ENCODE peak calls at places on chromosomes 7 and 10, in eight cellular contexts. One of them, this sample, is unnamed. For H3K9me3, the result is how much of the 10 kb centered on the place peaks cover.

GRCh38 chr7:42238709-42239395 is 1.8 kb upstream of the GLI3 start:
- DNase-seq in body of pancreas: peak
- DNase-seq in left ventricle myocardium inferior: no peak
- DNase-seq in endodermal cell: peak
- DNase-seq in CD8-positive, alpha-beta T cell: no peak
- DNase-seq in heart right ventricle: no peak
- DNase-seq in psoas muscle: no peak
- DNase-seq in sigmoid colon: peak
- DNase-seq in this sample: no peak

GRCh38 chr7:102146122-102146521 is 140.5 kb upstream of the SH2B2 start:
- DNase-seq in body of pancreas: no peak
- DNase-seq in left ventricle myocardium inferior: peak
- DNase-seq in endodermal cell: no peak
- DNase-seq in CD8-positive, alpha-beta T cell: no peak
- DNase-seq in heart right ventricle: peak
- DNase-seq in psoas muscle: peak
- DNase-seq in sigmoid colon: no peak
- DNase-seq in this sample: no peak

GRCh38 chr7:158022601-158023000 is 565.0 kb downstream of the PTPRN2 start:
- DNase-seq in body of pancreas: no peak
- DNase-seq in left ventricle myocardium inferior: no peak
- DNase-seq in endodermal cell: peak
- DNase-seq in CD8-positive, alpha-beta T cell: no peak
- DNase-seq in heart right ventricle: no peak
- DNase-seq in psoas muscle: no peak
- DNase-seq in sigmoid colon: peak
- DNase-seq in this sample: no peak

GRCh38 chr7:49295136-49295535 is 370.8 kb downstream of the CDC14C start:
- DNase-seq in body of pancreas: no peak
- DNase-seq in left ventricle myocardium inferior: no peak
- DNase-seq in endodermal cell: no peak
- DNase-seq in CD8-positive, alpha-beta T cell: no peak
- DNase-seq in heart right ventricle: no peak
- DNase-seq in psoas muscle: no peak
- DNase-seq in sigmoid colon: no peak
- DNase-seq in this sample: no peak

GRCh38 chr7:82404647-82405046 is 38.9 kb downstream of the CACNA2D1 start:
- DNase-seq in body of pancreas: no peak
- DNase-seq in left ventricle myocardium inferior: no peak
- DNase-seq in endodermal cell: no peak
- DNase-seq in CD8-positive, alpha-beta T cell: no peak
- DNase-seq in heart right ventricle: no peak
- DNase-seq in psoas muscle: no peak
- DNase-seq in sigmoid colon: no peak
- DNase-seq in this sample: no peak

GRCh38 chr7:127287133-127287532 is 34.4 kb upstream of the GRM8 start:
- DNase-seq in body of pancreas: no peak
- DNase-seq in left ventricle myocardium inferior: no peak
- DNase-seq in endodermal cell: peak
- DNase-seq in CD8-positive, alpha-beta T cell: no peak
- DNase-seq in heart right ventricle: no peak
- DNase-seq in psoas muscle: no peak
- DNase-seq in sigmoid colon: no peak
- DNase-seq in this sample: no peak

GRCh38 chr7:13181221-13181620 is 493.8 kb downstream of the ARL4A start:
- DNase-seq in body of pancreas: no peak
- DNase-seq in left ventricle myocardium inferior: no peak
- DNase-seq in endodermal cell: no peak
- DNase-seq in CD8-positive, alpha-beta T cell: no peak
- DNase-seq in heart right ventricle: no peak
- DNase-seq in psoas muscle: no peak
- DNase-seq in sigmoid colon: no peak
- DNase-seq in this sample: no peak

GRCh38 chr7:39238209-39238869 is 260.6 kb downstream of the POU6F2 start:
- DNase-seq in body of pancreas: no peak
- DNase-seq in left ventricle myocardium inferior: no peak
- DNase-seq in endodermal cell: no peak
- DNase-seq in CD8-positive, alpha-beta T cell: no peak
- DNase-seq in heart right ventricle: no peak
- DNase-seq in psoas muscle: no peak
- DNase-seq in sigmoid colon: no peak
- DNase-seq in this sample: no peak

GRCh38 chr7:13262929-13263530 is 575.6 kb downstream of the ARL4A start:
- DNase-seq in body of pancreas: no peak
- DNase-seq in left ventricle myocardium inferior: no peak
- DNase-seq in endodermal cell: no peak
- DNase-seq in CD8-positive, alpha-beta T cell: no peak
- DNase-seq in heart right ventricle: no peak
- DNase-seq in psoas muscle: no peak
- DNase-seq in sigmoid colon: no peak
- DNase-seq in this sample: no peak

GRCh38 chr7:116528008-116528789 is 3.4 kb downstream of the CAV1 start:
- DNase-seq in body of pancreas: peak
- DNase-seq in left ventricle myocardium inferior: peak
- DNase-seq in endodermal cell: no peak
- DNase-seq in CD8-positive, alpha-beta T cell: no peak
- DNase-seq in heart right ventricle: peak
- DNase-seq in psoas muscle: peak
- DNase-seq in sigmoid colon: peak
- DNase-seq in this sample: peak

GRCh38 chr10:8296090-8296741 is 241.7 kb downstream of the GATA3 start:
- DNase-seq in body of pancreas: no peak
- DNase-seq in left ventricle myocardium inferior: no peak
- DNase-seq in endodermal cell: peak
- DNase-seq in CD8-positive, alpha-beta T cell: no peak
- DNase-seq in heart right ventricle: no peak
- DNase-seq in psoas muscle: no peak
- DNase-seq in sigmoid colon: no peak
- DNase-seq in this sample: no peak

GRCh38 chr7:14714161-14714728 is 188.3 kb downstream of the DGKB start:
- DNase-seq in body of pancreas: no peak
- DNase-seq in left ventricle myocardium inferior: no peak
- DNase-seq in endodermal cell: no peak
- DNase-seq in CD8-positive, alpha-beta T cell: no peak
- DNase-seq in heart right ventricle: no peak
- DNase-seq in psoas muscle: no peak
- DNase-seq in sigmoid colon: no peak
- DNase-seq in this sample: no peak

GRCh38 chr7:14720792-14721191 is 181.8 kb downstream of the DGKB start:
- DNase-seq in body of pancreas: no peak
- DNase-seq in left ventricle myocardium inferior: no peak
- DNase-seq in endodermal cell: no peak
- DNase-seq in CD8-positive, alpha-beta T cell: no peak
- DNase-seq in heart right ventricle: no peak
- DNase-seq in psoas muscle: no peak
- DNase-seq in sigmoid colon: no peak
- DNase-seq in this sample: no peak

GRCh38 chr7:14717169-14717568 is 185.4 kb downstream of the DGKB start:
- DNase-seq in body of pancreas: no peak
- DNase-seq in left ventricle myocardium inferior: no peak
- DNase-seq in endodermal cell: no peak
- DNase-seq in CD8-positive, alpha-beta T cell: no peak
- DNase-seq in heart right ventricle: no peak
- DNase-seq in psoas muscle: no peak
- DNase-seq in sigmoid colon: no peak
- DNase-seq in this sample: no peak

GRCh38 chr7:14717711-14718304 is 184.7 kb downstream of the DGKB start:
- DNase-seq in body of pancreas: no peak
- DNase-seq in left ventricle myocardium inferior: no peak
- DNase-seq in endodermal cell: no peak
- DNase-seq in CD8-positive, alpha-beta T cell: no peak
- DNase-seq in heart right ventricle: no peak
- DNase-seq in psoas muscle: no peak
- DNase-seq in sigmoid colon: no peak
- DNase-seq in this sample: no peak
- TF ChIP-seq CTCF in body of pancreas: peak
- TF ChIP-seq CTCF in left ventricle myocardium inferior: peak
- TF ChIP-seq CTCF in endodermal cell: peak
- TF ChIP-seq CTCF in CD8-positive, alpha-beta T cell: no peak
- TF ChIP-seq CTCF in heart right ventricle: peak
- TF ChIP-seq CTCF in psoas muscle: peak
- TF ChIP-seq CTCF in sigmoid colon: peak
- TF ChIP-seq CTCF in this sample: no peak

DNA sequence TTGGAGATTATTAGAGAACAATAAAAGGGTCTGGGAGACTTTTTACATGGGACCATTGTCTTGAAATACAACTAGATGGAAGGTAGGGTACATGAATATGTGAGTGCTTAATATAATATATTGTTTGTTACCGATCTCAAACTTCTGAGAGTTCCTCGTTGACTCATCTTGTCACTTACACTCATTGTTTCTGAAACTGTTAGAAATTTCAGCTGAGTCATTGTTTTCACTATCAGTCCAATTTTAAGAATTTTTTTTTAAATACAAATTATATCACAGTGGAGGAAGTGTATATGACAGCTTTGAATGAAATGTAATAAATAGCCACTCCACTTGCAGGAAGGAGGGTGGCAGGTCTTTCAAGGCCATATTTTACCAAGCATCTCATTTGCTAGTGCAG is 1404.3 kb upstream of the CELF2 start:
- DNase-seq in body of pancreas: no peak
- DNase-seq in left ventricle myocardium inferior: no peak
- DNase-seq in endodermal cell: no peak
- DNase-seq in CD8-positive, alpha-beta T cell: no peak
- DNase-seq in heart right ventricle: no peak
- DNase-seq in psoas muscle: no peak
- DNase-seq in sigmoid colon: no peak
- DNase-seq in this sample: no peak
- H3K9me3 ChIP-seq in body of pancreas: under half
- H3K9me3 ChIP-seq in left ventricle myocardium inferior: under half
- H3K9me3 ChIP-seq in endodermal cell: under half
- H3K9me3 ChIP-seq in CD8-positive, alpha-beta T cell: under half
- H3K9me3 ChIP-seq in heart right ventricle: under half
- H3K9me3 ChIP-seq in psoas muscle: under half
- H3K9me3 ChIP-seq in sigmoid colon: under half
- H3K9me3 ChIP-seq in this sample: under half

DNA sequence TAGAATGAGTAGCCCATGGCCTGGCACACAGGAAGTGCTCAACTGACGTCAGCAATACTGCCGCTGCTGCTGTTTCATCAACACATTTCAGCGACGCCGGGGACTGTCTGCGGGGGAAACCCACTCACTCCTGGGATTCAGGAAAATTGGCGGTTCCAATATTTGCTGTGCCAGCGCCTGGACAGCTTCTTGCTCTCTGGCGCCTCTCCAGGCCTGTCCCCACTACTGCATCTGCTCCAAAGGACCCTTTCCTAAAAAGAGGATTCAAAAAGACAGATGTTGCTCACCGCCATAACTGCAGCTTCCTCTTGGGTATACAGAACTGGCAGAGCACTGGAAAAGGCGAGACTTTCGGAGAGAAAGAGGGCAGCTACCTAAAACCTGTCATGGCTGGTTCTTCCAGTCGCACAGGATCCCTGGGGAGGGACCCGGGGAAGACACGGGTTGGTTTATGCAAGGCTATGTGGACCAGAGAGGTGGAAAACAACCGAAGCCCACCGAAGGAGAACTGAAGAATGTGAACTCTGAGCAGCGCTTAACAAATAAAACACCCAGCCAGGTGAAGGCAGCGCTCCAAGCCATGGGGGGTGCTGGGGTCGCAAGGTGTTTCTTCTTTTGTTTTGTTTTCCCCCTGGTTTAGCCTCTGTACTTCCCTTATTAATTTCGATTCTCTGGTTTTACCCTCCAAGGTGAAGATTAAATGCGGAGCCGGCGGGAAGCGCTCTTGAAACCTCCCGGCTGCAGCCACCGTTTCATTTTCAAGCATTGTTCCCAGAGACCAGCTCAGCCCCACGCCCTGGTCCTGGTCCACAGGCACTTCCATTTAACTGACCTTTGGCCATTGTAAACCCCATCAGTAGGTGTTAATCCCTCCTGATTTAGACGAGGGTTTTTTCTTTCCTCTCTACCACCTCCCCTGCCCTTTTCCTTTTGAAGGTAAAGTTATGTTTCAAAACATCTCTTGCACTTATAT is 39.5 kb upstream of the ENO4 start:
- DNase-seq in body of pancreas: peak
- DNase-seq in left ventricle myocardium inferior: peak
- DNase-seq in endodermal cell: peak
- DNase-seq in CD8-positive, alpha-beta T cell: no peak
- DNase-seq in heart right ventricle: peak
- DNase-seq in psoas muscle: no peak
- DNase-seq in sigmoid colon: peak
- DNase-seq in this sample: peak
- TF ChIP-seq CTCF in body of pancreas: peak
- TF ChIP-seq CTCF in left ventricle myocardium inferior: peak
- TF ChIP-seq CTCF in endodermal cell: peak
- TF ChIP-seq CTCF in CD8-positive, alpha-beta T cell: no peak
- TF ChIP-seq CTCF in heart right ventricle: peak
- TF ChIP-seq CTCF in psoas muscle: no peak
- TF ChIP-seq CTCF in sigmoid colon: no peak
- TF ChIP-seq CTCF in this sample: peak

GRCh38 chr10:133008736-133009135 is 66.4 kb upstream of the CFAP46 start:
- DNase-seq in body of pancreas: no peak
- DNase-seq in left ventricle myocardium inferior: no peak
- DNase-seq in endodermal cell: no peak
- DNase-seq in CD8-positive, alpha-beta T cell: no peak
- DNase-seq in heart right ventricle: no peak
- DNase-seq in psoas muscle: no peak
- DNase-seq in sigmoid colon: no peak
- DNase-seq in this sample: peak
- H3K9me3 ChIP-seq in body of pancreas: under half
- H3K9me3 ChIP-seq in left ventricle myocardium inferior: under half
- H3K9me3 ChIP-seq in endodermal cell: under half
- H3K9me3 ChIP-seq in CD8-positive, alpha-beta T cell: under half
- H3K9me3 ChIP-seq in heart right ventricle: under half
- H3K9me3 ChIP-seq in psoas muscle: under half
- H3K9me3 ChIP-seq in sigmoid colon: under half
- H3K9me3 ChIP-seq in this sample: under half

DNA sequence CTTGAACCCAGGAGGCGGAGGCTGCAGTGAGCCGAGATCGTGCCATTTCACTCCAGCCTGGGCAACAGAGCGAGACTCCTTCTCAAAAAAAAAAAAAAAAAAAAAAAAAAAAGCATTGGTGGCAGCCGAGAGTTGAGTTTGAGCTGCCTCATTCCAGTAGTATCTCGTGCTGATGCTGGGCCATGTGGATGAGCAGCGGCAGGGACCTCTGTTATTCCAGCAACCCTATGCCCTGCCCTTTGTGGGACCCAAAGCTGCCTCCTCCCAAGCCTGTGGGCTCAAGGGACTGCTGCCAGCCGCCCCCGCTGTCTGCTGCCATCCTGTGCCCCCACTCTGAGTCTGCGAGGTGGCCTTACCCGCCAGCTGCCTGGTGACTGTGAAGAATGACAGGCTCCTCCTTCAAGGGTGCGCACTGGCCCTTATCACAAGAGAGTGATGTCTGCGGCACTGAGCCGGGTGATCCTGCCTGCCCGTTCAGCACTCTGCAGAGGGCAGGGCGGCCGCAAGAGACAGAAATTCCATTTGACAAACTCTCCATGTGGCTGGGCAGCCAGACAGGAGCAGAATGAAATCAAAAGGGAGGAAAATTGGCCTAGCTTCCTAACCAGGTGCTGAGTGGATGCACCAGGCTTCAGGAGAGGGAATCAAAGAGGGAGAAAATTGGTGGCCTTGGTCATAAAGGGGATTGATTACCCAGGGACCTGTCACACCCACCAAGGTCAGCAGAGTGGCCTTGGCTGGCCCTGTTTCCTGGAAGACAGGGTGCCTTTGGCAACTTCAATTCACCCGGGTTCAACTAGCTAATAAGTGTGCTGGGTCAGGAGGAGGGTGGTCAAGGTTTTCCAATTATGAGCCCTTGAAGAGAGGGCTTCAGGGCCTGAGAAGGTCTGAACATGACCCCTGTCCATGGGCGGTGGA is 65.3 kb upstream of the ZMIZ1 start:
- DNase-seq in body of pancreas: peak
- DNase-seq in left ventricle myocardium inferior: no peak
- DNase-seq in endodermal cell: no peak
- DNase-seq in CD8-positive, alpha-beta T cell: no peak
- DNase-seq in heart right ventricle: peak
- DNase-seq in psoas muscle: peak
- DNase-seq in sigmoid colon: no peak
- DNase-seq in this sample: no peak
- TF ChIP-seq CTCF in body of pancreas: no peak
- TF ChIP-seq CTCF in left ventricle myocardium inferior: no peak
- TF ChIP-seq CTCF in endodermal cell: no peak
- TF ChIP-seq CTCF in CD8-positive, alpha-beta T cell: no peak
- TF ChIP-seq CTCF in heart right ventricle: no peak
- TF ChIP-seq CTCF in psoas muscle: no peak
- TF ChIP-seq CTCF in sigmoid colon: no peak
- TF ChIP-seq CTCF in this sample: no peak